ENCODE peak calls at places on chromosomes 3 and 15, in five cellular contexts. F, T, V, E and P are unnamed samples.

GRCh38 chr3:31343075-31343474 is 189.7 kb upstream of the STT3B start:
- DNase-seq in F (no peak), E (no peak), V (no peak), T (no peak), P (no peak)

GRCh38 chr3:177992993-177993969 is 543.0 kb upstream of the KCNMB2 start:
- DNase-seq in E (no peak), F (no peak), V (no peak), T (no peak), P (no peak)

GRCh38 chr3:17156864-17157263 is 272.1 kb downstream of the PLCL2 start:
- DNase-seq in F (no peak), E (no peak), T (no peak), V (no peak), P (no peak)

GRCh38 chr15:90106522-90107117 is 4.4 kb upstream of the IDH2 start:
- DNase-seq in F (no peak), V (no peak), E (no peak), T (no peak), P (no peak)

GRCh38 chr3:151584603-151585002 is 123.7 kb upstream of the IGSF10 start:
- DNase-seq in E (no peak), T (no peak), F (no peak), V (no peak), P (no peak)

GRCh38 chr3:156762631-156763185 is 63.4 kb upstream of the LEKR1 start:
- DNase-seq in F (no peak), V (no peak), E (no peak), T (no peak), P (no peak)

GRCh38 chr3:128471720-128472119 is 5.0 kb upstream of the DNAJB8 start:
- DNase-seq in T (no peak), E (no peak), V (no peak), F (no peak), P (no peak)

GRCh38 chr3:126081618-126082333 is 2.1 kb downstream of the SLC41A3 start:
- DNase-seq in F (no peak), T (no peak), V (no peak), E (no peak), P (no peak)

GRCh38 chr3:12288466-12289129 is at the start of gene PPARG:
- DNase-seq in T (peak; percentile 34), V (no peak), F (no peak), E (no peak), P (peak; percentile 42)

GRCh38 chr3:192409838-192410683 is 317.3 kb downstream of the FGF12 start:
- DNase-seq in V (no peak), E (no peak), F (peak; percentile 46), T (peak; percentile 45), P (no peak)

GRCh38 chr3:185353823-185354614 is 8.9 kb upstream of the MAP3K13 start:
- DNase-seq in T (peak; percentile 77), E (peak; percentile 46), V (peak; percentile 46), F (peak; percentile 99), P (peak; percentile 47)

GRCh38 chr15:35669021-35669420 is 123.1 kb upstream of the DPH6 start:
- DNase-seq in V (no peak), F (no peak), T (no peak), E (no peak), P (no peak)

GRCh38 chr3:14907043-14907966 is 40.1 kb upstream of the NR2C2 start:
- DNase-seq in T (no peak), V (no peak), E (no peak), F (no peak), P (no peak)

GRCh38 chr3:140429791-140430190 is 248.1 kb upstream of the TRIM42 start:
- DNase-seq in V (no peak), F (no peak), T (no peak), E (no peak), P (no peak)

GRCh38 chr3:197534348-197534725 is 21.4 kb downstream of the BDH1 start:
- DNase-seq in V (no peak), T (no peak), E (no peak), F (no peak), P (no peak)

GRCh38 chr3:7574435-7574834 is 713.5 kb downstream of the GRM7 start:
- DNase-seq in T (no peak), E (no peak), F (no peak), V (no peak), P (no peak)

GRCh38 chr3:25820372-25820771 is 30.5 kb downstream of the OXSM start:
- DNase-seq in F (peak; percentile 77), V (no peak), T (no peak), E (no peak), P (no peak)

GRCh38 chr3:19934098-19934566 is at the start of gene EFHB:
- DNase-seq in E (no peak), F (no peak), T (peak; percentile 62), V (no peak), P (no peak)

GRCh38 chr15:48803877-48804276 is 7.0 kb downstream of the CEP152 start:
- DNase-seq in T (no peak), V (no peak), E (no peak), F (no peak), P (no peak)

GRCh38 chr3:124510290-124510689 is 220.0 kb upstream of the UMPS start:
- DNase-seq in E (no peak), V (no peak), F (no peak), T (no peak), P (no peak)

GRCh38 chr3:13013994-13014754 is 59.1 kb downstream of the IQSEC1 start:
- DNase-seq in T (no peak), E (no peak), F (peak; percentile 75), V (peak; percentile 49), P (no peak)

GRCh38 chr3:12353796-12354505 is 65.1 kb downstream of the PPARG start:
- DNase-seq in E (no peak), V (no peak), T (no peak), F (no peak), P (no peak)

GRCh38 chr3:196210673-196211556 is at the start of gene ZDHHC19:
- DNase-seq in T (no peak), F (no peak), E (no peak), V (no peak), P (no peak)

GRCh38 chr3:11244131-11244677 is 28.0 kb upstream of the ATG7 start:
- DNase-seq in F (no peak), V (no peak), E (no peak), T (no peak), P (no peak)

GRCh38 chr3:27629381-27629780 is 92.7 kb downstream of the EOMES start:
- DNase-seq in E (no peak), F (no peak), T (no peak), V (no peak), P (no peak)

GRCh38 chr3:145696011-145696410 is 465.0 kb downstream of the PLOD2 start:
- DNase-seq in F (no peak), V (no peak), T (no peak), E (no peak), P (no peak)

GRCh38 chr15:67915374-67916050 is 75.7 kb upstream of the RNU6-1 start:
- DNase-seq in T (no peak), V (no peak), F (no peak), E (no peak), P (peak; percentile 18)

GRCh38 chr3:182309120-182309519 is 484.2 kb upstream of the ATP11B start:
- DNase-seq in F (no peak), T (no peak), E (no peak), V (no peak), P (no peak)

GRCh38 chr3:41489205-41489604 is 289.9 kb downstream of the CTNNB1 start:
- DNase-seq in F (no peak), V (no peak), T (no peak), E (no peak), P (no peak)

GRCh38 chr3:5305681-5305983 is 118.1 kb downstream of the EDEM1 start:
- DNase-seq in F (no peak), E (no peak), T (no peak), V (no peak), P (no peak)

GRCh38 chr3:50201573-50202315 is 3.3 kb upstream of the SLC38A3 start:
- DNase-seq in F (no peak), V (no peak), T (no peak), E (no peak), P (no peak)
- TF ChIP-seq CTCF in F (no peak), V (no peak), T (no peak), E (no peak), P (no peak)

DNA sequence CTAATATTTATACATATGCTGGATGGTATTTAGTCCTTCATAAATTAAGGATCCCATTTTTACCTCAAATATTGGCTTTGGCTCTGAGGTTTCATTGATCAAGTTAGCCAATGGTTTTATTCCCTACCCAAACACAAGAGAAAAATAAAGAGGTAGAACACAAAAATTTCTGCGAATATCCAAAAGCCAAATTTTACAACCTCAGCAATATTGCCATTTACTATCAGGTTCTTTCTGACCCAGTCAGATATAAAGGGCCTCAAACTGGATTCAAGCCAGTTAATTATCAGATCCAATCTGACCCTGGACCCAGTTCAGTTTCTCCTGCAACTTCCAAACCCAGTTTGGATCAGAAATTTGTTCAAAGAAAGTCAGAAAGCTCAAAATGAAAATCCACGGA is 998.1 kb downstream of the SI start:
- DNase-seq in V (no peak), F (no peak), T (no peak), E (no peak), P (no peak)
- TF ChIP-seq CTCF in V (no peak), F (no peak), T (no peak), E (no peak), P (no peak)

GRCh38 chr3:195107593-195107992 is 163.4 kb downstream of the XXYLT1 start:
- DNase-seq in E (no peak), T (no peak), F (no peak), V (no peak), P (no peak)
- TF ChIP-seq CTCF in E (no peak), T (no peak), F (no peak), V (no peak), P (no peak)

DNA sequence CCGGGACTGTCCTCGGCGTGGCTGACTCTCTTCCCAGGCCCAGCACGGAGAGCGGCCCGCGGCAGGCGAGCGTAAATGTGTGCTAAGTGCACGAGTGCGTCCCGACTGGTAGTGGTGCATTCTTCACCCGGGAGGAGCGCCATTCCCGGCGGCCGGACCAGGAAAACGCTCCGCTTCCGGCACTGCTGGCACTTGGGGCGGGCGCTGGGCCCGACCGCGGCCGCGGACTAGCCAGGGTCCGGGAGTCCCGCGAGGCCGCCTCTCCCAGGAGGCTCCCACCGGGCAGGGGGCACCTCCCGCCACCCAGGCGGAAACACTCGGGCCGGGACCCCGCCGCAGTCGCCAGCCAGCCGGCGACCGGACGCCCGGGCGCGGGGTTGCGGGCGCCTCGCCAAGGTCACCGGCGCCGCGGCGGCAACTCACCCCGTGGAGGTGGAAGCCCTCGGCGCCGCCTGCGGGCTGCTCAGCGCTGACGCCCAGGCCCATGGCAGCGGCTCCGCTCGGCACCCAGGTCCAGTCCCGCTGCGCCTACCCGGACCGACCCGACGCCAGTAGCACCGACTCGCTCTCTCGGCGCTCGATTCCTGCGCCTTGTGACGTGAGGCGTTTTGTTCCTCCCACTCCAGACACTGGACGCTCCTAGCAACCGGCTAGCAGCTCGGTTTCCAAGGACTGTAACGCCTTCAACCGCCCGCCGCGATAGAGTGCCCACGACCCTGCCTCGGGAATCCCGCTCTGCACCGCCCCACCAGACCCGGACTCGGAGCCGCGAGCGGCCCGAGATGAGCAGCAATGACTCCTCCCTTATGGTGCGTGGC is at the start of the genes GORASP1 and TTC21A:
- DNase-seq in T (peak; percentile 77), E (peak; percentile 58), V (peak; percentile 57), F (peak; percentile 78), P (peak; percentile 65)
- TF ChIP-seq CTCF in T (no peak), E (no peak), V (no peak), F (no peak), P (peak; percentile 17)